ENCODE peak calls at places on chromosome 19, in four cellular contexts. S is stimulated activated CD8-positive, alpha-beta memory T cell treated with anti-CD3 and anti-CD28 coated beads, Interleukin-7, amount 100 ng/mL, for 1 hour; U is foreskin fibroblast; N is neural progenitor cell. F is an unnamed sample.

GRCh38 chr19:48403606-48404005 is 10.1 kb downstream of the GRIN2D start:
- DNase-seq in S (no peak), U (peak), N (peak), F (peak)

GRCh38 chr19:1827566-1828278 is 15.6 kb upstream of the ATP8B3 start:
- DNase-seq in S (no peak), U (no peak), N (no peak), F (no peak)

GRCh38 chr19:3360494-3361383 is 5.6 kb upstream of the NFIC start:
- DNase-seq in S (peak), U (peak), N (peak), F (no peak)

GRCh38 chr19:45128806-45129205 is 32.0 kb downstream of the NKPD1 start:
- DNase-seq in S (no peak), U (no peak), N (no peak), F (no peak)

GRCh38 chr19:55085923-55086715 is 10.4 kb downstream of the EPS8L1 start:
- DNase-seq in S (no peak), U (no peak), N (peak), F (no peak)

GRCh38 chr19:42553292-42554045 is 25.2 kb upstream of the CEACAM1 start:
- DNase-seq in S (no peak), U (peak), N (no peak), F (peak)

GRCh38 chr19:30227071-30227621 is 145.0 kb upstream of the ZNF536 start:
- DNase-seq in S (no peak), U (peak), N (peak), F (no peak)

GRCh38 chr19:4904481-4904880 is 1.8 kb upstream of the ARRDC5 start:
- DNase-seq in S (no peak), U (no peak), N (no peak), F (no peak)

GRCh38 chr19:4695224-4695731 is 25.1 kb upstream of the MYDGF start:
- DNase-seq in S (no peak), U (no peak), N (no peak), F (no peak)

GRCh38 chr19:32172761-32173160 is 172.6 kb upstream of the ZNF507 start:
- DNase-seq in S (no peak), U (no peak), N (peak), F (no peak)

F was measured in H9.